ENCODE peak calls at places on chromosomes 6 and 20, in ten cellular contexts. B is HS-27A; Q is naive B cell; G is skeletal muscle cell; J is nucleus accumbens; C is activated effector memory CD4-positive, alpha-beta T cell treated with Interleukin-2 at 50 U/mL for 16 hours; H is activated T-helper 9 cell treated with anti-CD3 and anti-CD28 coated beads, Interleukin-2, amount 50 U/mL, for 16 hours; I is GM06990; S is fibroblast of lung; V is fibroblast of pulmonary artery. X is an unnamed sample.

GRCh38 chr6:11606287-11606686 is 68.7 kb downstream of the TMEM170B start:
- DNase-seq in J (no peak), S (peak), V (no peak), Q (no peak), H (no peak), G (no peak), I (no peak), B (no peak), C (no peak), X (no peak)

GRCh38 chr6:134431306-134431919 is 113.5 kb upstream of the SGK1 start:
- DNase-seq in V (no peak), Q (no peak), G (no peak), S (no peak), H (no peak), C (no peak), I (no peak), B (no peak), J (no peak), X (no peak)

GRCh38 chr20:61939691-61940360 is 125.9 kb downstream of the TAF4 start:
- DNase-seq in I (no peak), H (no peak), C (no peak), Q (no peak), J (no peak), S (no peak), B (no peak), G (no peak), V (no peak), X (no peak)

GRCh38 chr6:83071023-83071422 is 3.6 kb downstream of the DOP1A start:
- DNase-seq in J (no peak), Q (peak), S (no peak), C (no peak), V (peak), B (no peak), G (no peak), I (peak), H (no peak), X (no peak)

GRCh38 chr6:105251689-105252088 is 71.9 kb upstream of the POPDC3 start:
- DNase-seq in V (no peak), H (no peak), G (no peak), I (no peak), B (no peak), Q (no peak), J (no peak), S (no peak), C (no peak), X (no peak)

GRCh38 chr6:37060195-37060559 is 54.7 kb downstream of the FGD2 start:
- DNase-seq in I (no peak), G (no peak), B (no peak), C (no peak), V (peak), Q (no peak), J (no peak), H (no peak), S (no peak), X (no peak)

GRCh38 chr6:15504581-15505350 is 158.1 kb downstream of the DTNBP1 start:
- DNase-seq in V (peak), G (peak), S (peak), C (no peak), H (no peak), J (peak), I (no peak), Q (no peak), B (peak), X (peak)

GRCh38 chr20:51335329-51335841 is 207.1 kb downstream of the NFATC2 start:
- DNase-seq in B (peak), J (no peak), I (peak), V (peak), C (no peak), S (peak), G (peak), Q (no peak), H (no peak), X (no peak)

GRCh38 chr6:17505767-17506280 is 94.3 kb upstream of the FAM8A1 start:
- DNase-seq in J (no peak), G (no peak), H (no peak), Q (no peak), I (no peak), V (peak), C (no peak), B (peak), S (peak), X (no peak)

GRCh38 chr20:2398453-2398852 is 17.8 kb downstream of the TGM6 start:
- DNase-seq in H (no peak), C (no peak), B (no peak), V (no peak), I (no peak), G (no peak), J (no peak), Q (no peak), S (no peak), X (no peak)

X was measured in right cardiac atrium.